ENCODE peak calls at places on chromosomes 2 and 18, in eight cellular contexts. One of them, this sample, is unnamed. For H3K4me1, the result is how much of the 10 kb centered on the place peaks cover.

GRCh38 chr2:69926849-69927515 is 12.1 kb downstream of the MXD1 start:
- DNase-seq in effector memory CD4-positive, alpha-beta T cell: no peak
- DNase-seq in psoas muscle: no peak
- DNase-seq in naive thymus-derived CD4-positive, alpha-beta T cell: no peak
- DNase-seq in hepatocyte: no peak
- DNase-seq in suprapubic skin: no peak
- DNase-seq in A549: no peak
- DNase-seq in neuronal stem cell: no peak
- DNase-seq in this sample: no peak

GRCh38 chr2:238655974-238656722 is 191.7 kb upstream of the TWIST2 start:
- DNase-seq in naive thymus-derived CD4-positive, alpha-beta T cell: no peak
- DNase-seq in psoas muscle: no peak
- DNase-seq in neuronal stem cell: no peak
- DNase-seq in suprapubic skin: no peak
- DNase-seq in hepatocyte: no peak
- DNase-seq in A549: no peak
- DNase-seq in effector memory CD4-positive, alpha-beta T cell: no peak
- DNase-seq in this sample: no peak

GRCh38 chr2:121071058-121071504 is 213.9 kb downstream of the TFCP2L1 start:
- DNase-seq in suprapubic skin: no peak
- DNase-seq in neuronal stem cell: peak
- DNase-seq in A549: peak
- DNase-seq in effector memory CD4-positive, alpha-beta T cell: no peak
- DNase-seq in hepatocyte: peak
- DNase-seq in psoas muscle: peak
- DNase-seq in naive thymus-derived CD4-positive, alpha-beta T cell: peak
- DNase-seq in this sample: peak

GRCh38 chr18:74567805-74568204 is 29.9 kb upstream of the ZNF407 start:
- DNase-seq in effector memory CD4-positive, alpha-beta T cell: no peak
- DNase-seq in psoas muscle: no peak
- DNase-seq in neuronal stem cell: no peak
- DNase-seq in suprapubic skin: no peak
- DNase-seq in A549: no peak
- DNase-seq in hepatocyte: no peak
- DNase-seq in naive thymus-derived CD4-positive, alpha-beta T cell: no peak
- DNase-seq in this sample: no peak

GRCh38 chr2:234026111-234026510 is 24.4 kb upstream of the SPP2 start:
- DNase-seq in hepatocyte: peak
- DNase-seq in suprapubic skin: no peak
- DNase-seq in effector memory CD4-positive, alpha-beta T cell: no peak
- DNase-seq in psoas muscle: no peak
- DNase-seq in naive thymus-derived CD4-positive, alpha-beta T cell: no peak
- DNase-seq in A549: no peak
- DNase-seq in neuronal stem cell: no peak
- DNase-seq in this sample: no peak

GRCh38 chr2:186980787-186981550 is 132.0 kb upstream of the ZSWIM2 start:
- DNase-seq in naive thymus-derived CD4-positive, alpha-beta T cell: no peak
- DNase-seq in neuronal stem cell: no peak
- DNase-seq in effector memory CD4-positive, alpha-beta T cell: no peak
- DNase-seq in hepatocyte: no peak
- DNase-seq in psoas muscle: no peak
- DNase-seq in suprapubic skin: no peak
- DNase-seq in A549: no peak
- DNase-seq in this sample: no peak

GRCh38 chr2:130826821-130827501 is 9.8 kb upstream of the ARHGEF4 start:
- DNase-seq in A549: no peak
- DNase-seq in effector memory CD4-positive, alpha-beta T cell: no peak
- DNase-seq in psoas muscle: no peak
- DNase-seq in naive thymus-derived CD4-positive, alpha-beta T cell: no peak
- DNase-seq in suprapubic skin: no peak
- DNase-seq in hepatocyte: no peak
- DNase-seq in neuronal stem cell: no peak
- DNase-seq in this sample: peak

GRCh38 chr2:230202430-230203109 is 17.2 kb downstream of the SP110 start:
- DNase-seq in A549: no peak
- DNase-seq in suprapubic skin: no peak
- DNase-seq in effector memory CD4-positive, alpha-beta T cell: no peak
- DNase-seq in psoas muscle: no peak
- DNase-seq in hepatocyte: no peak
- DNase-seq in naive thymus-derived CD4-positive, alpha-beta T cell: no peak
- DNase-seq in neuronal stem cell: no peak
- DNase-seq in this sample: no peak

GRCh38 chr18:46260016-46260878 is 156.1 kb downstream of the HAUS1 start:
- DNase-seq in effector memory CD4-positive, alpha-beta T cell: no peak
- DNase-seq in hepatocyte: no peak
- DNase-seq in naive thymus-derived CD4-positive, alpha-beta T cell: no peak
- DNase-seq in A549: no peak
- DNase-seq in psoas muscle: no peak
- DNase-seq in suprapubic skin: no peak
- DNase-seq in neuronal stem cell: no peak
- DNase-seq in this sample: no peak

GRCh38 chr2:82795446-82795845 is 1663.6 kb downstream of the SUCLG1 start:
- DNase-seq in naive thymus-derived CD4-positive, alpha-beta T cell: no peak
- DNase-seq in hepatocyte: no peak
- DNase-seq in effector memory CD4-positive, alpha-beta T cell: no peak
- DNase-seq in suprapubic skin: no peak
- DNase-seq in psoas muscle: no peak
- DNase-seq in neuronal stem cell: no peak
- DNase-seq in A549: no peak
- DNase-seq in this sample: no peak

GRCh38 chr2:44100351-44100750 is 68.3 kb upstream of the PPM1B start:
- DNase-seq in A549: peak
- DNase-seq in naive thymus-derived CD4-positive, alpha-beta T cell: no peak
- DNase-seq in neuronal stem cell: no peak
- DNase-seq in effector memory CD4-positive, alpha-beta T cell: no peak
- DNase-seq in suprapubic skin: no peak
- DNase-seq in hepatocyte: peak
- DNase-seq in psoas muscle: peak
- DNase-seq in this sample: no peak

GRCh38 chr18:3692113-3692621 is 242.2 kb downstream of the TGIF1 start:
- DNase-seq in effector memory CD4-positive, alpha-beta T cell: no peak
- DNase-seq in neuronal stem cell: no peak
- DNase-seq in naive thymus-derived CD4-positive, alpha-beta T cell: no peak
- DNase-seq in psoas muscle: no peak
- DNase-seq in A549: no peak
- DNase-seq in suprapubic skin: no peak
- DNase-seq in hepatocyte: no peak
- DNase-seq in this sample: no peak

GRCh38 chr2:128797937-128798336 is 479.3 kb upstream of the HS6ST1 start:
- DNase-seq in neuronal stem cell: no peak
- DNase-seq in psoas muscle: no peak
- DNase-seq in naive thymus-derived CD4-positive, alpha-beta T cell: no peak
- DNase-seq in effector memory CD4-positive, alpha-beta T cell: no peak
- DNase-seq in A549: no peak
- DNase-seq in suprapubic skin: peak
- DNase-seq in hepatocyte: no peak
- DNase-seq in this sample: peak

GRCh38 chr18:37563810-37564511 is 1.6 kb downstream of the CELF4 start:
- DNase-seq in A549: no peak
- DNase-seq in psoas muscle: no peak
- DNase-seq in naive thymus-derived CD4-positive, alpha-beta T cell: no peak
- DNase-seq in effector memory CD4-positive, alpha-beta T cell: no peak
- DNase-seq in neuronal stem cell: no peak
- DNase-seq in hepatocyte: no peak
- DNase-seq in suprapubic skin: no peak
- DNase-seq in this sample: no peak

GRCh38 chr2:60872510-60872928 is 8.9 kb upstream of the REL start:
- DNase-seq in A549: no peak
- DNase-seq in effector memory CD4-positive, alpha-beta T cell: no peak
- DNase-seq in psoas muscle: no peak
- DNase-seq in hepatocyte: no peak
- DNase-seq in suprapubic skin: no peak
- DNase-seq in naive thymus-derived CD4-positive, alpha-beta T cell: no peak
- DNase-seq in neuronal stem cell: no peak
- DNase-seq in this sample: no peak

GRCh38 chr2:74441690-74442482 is at the start of gene RTKN:
- DNase-seq in effector memory CD4-positive, alpha-beta T cell: peak
- DNase-seq in naive thymus-derived CD4-positive, alpha-beta T cell: peak
- DNase-seq in suprapubic skin: no peak
- DNase-seq in psoas muscle: peak
- DNase-seq in A549: no peak
- DNase-seq in hepatocyte: peak
- DNase-seq in neuronal stem cell: peak
- DNase-seq in this sample: peak

GRCh38 chr2:223093436-223093839 is 41.4 kb downstream of the KCNE4 start:
- DNase-seq in hepatocyte: no peak
- DNase-seq in suprapubic skin: peak
- DNase-seq in naive thymus-derived CD4-positive, alpha-beta T cell: no peak
- DNase-seq in effector memory CD4-positive, alpha-beta T cell: no peak
- DNase-seq in A549: no peak
- DNase-seq in psoas muscle: peak
- DNase-seq in neuronal stem cell: no peak
- DNase-seq in this sample: no peak

GRCh38 chr2:219949053-219949452 is 321.6 kb downstream of the SLC4A3 start:
- DNase-seq in hepatocyte: no peak
- DNase-seq in naive thymus-derived CD4-positive, alpha-beta T cell: no peak
- DNase-seq in suprapubic skin: no peak
- DNase-seq in neuronal stem cell: no peak
- DNase-seq in psoas muscle: no peak
- DNase-seq in A549: no peak
- DNase-seq in effector memory CD4-positive, alpha-beta T cell: no peak
- DNase-seq in this sample: no peak

GRCh38 chr2:240226672-240227537 is 86.4 kb upstream of the OTOS start:
- DNase-seq in neuronal stem cell: no peak
- DNase-seq in A549: no peak
- DNase-seq in suprapubic skin: peak
- DNase-seq in effector memory CD4-positive, alpha-beta T cell: no peak
- DNase-seq in naive thymus-derived CD4-positive, alpha-beta T cell: peak
- DNase-seq in psoas muscle: no peak
- DNase-seq in hepatocyte: no peak
- DNase-seq in this sample: no peak

GRCh38 chr2:201909348-201909747 is 103.0 kb downstream of the CDK15 start:
- DNase-seq in A549: peak
- DNase-seq in hepatocyte: no peak
- DNase-seq in naive thymus-derived CD4-positive, alpha-beta T cell: no peak
- DNase-seq in effector memory CD4-positive, alpha-beta T cell: no peak
- DNase-seq in neuronal stem cell: no peak
- DNase-seq in suprapubic skin: no peak
- DNase-seq in psoas muscle: no peak
- DNase-seq in this sample: no peak

GRCh38 chr2:164705412-164706167 is 84.3 kb upstream of the GRB14 start:
- DNase-seq in A549: no peak
- DNase-seq in hepatocyte: no peak
- DNase-seq in psoas muscle: no peak
- DNase-seq in suprapubic skin: no peak
- DNase-seq in effector memory CD4-positive, alpha-beta T cell: no peak
- DNase-seq in naive thymus-derived CD4-positive, alpha-beta T cell: no peak
- DNase-seq in neuronal stem cell: no peak
- DNase-seq in this sample: peak

GRCh38 chr2:160336091-160336490 is 136.0 kb upstream of the ITGB6 start:
- DNase-seq in A549: no peak
- DNase-seq in naive thymus-derived CD4-positive, alpha-beta T cell: no peak
- DNase-seq in suprapubic skin: no peak
- DNase-seq in neuronal stem cell: no peak
- DNase-seq in hepatocyte: no peak
- DNase-seq in effector memory CD4-positive, alpha-beta T cell: no peak
- DNase-seq in psoas muscle: no peak
- DNase-seq in this sample: no peak

GRCh38 chr2:232292395-232293154 is 86.0 kb upstream of the ALPP start:
- DNase-seq in effector memory CD4-positive, alpha-beta T cell: no peak
- DNase-seq in psoas muscle: peak
- DNase-seq in A549: peak
- DNase-seq in naive thymus-derived CD4-positive, alpha-beta T cell: peak
- DNase-seq in hepatocyte: peak
- DNase-seq in suprapubic skin: no peak
- DNase-seq in neuronal stem cell: peak
- DNase-seq in this sample: no peak

GRCh38 chr2:27765621-27766286 is 5.8 kb upstream of the MRPL33 start:
- DNase-seq in naive thymus-derived CD4-positive, alpha-beta T cell: peak
- DNase-seq in A549: no peak
- DNase-seq in suprapubic skin: no peak
- DNase-seq in neuronal stem cell: no peak
- DNase-seq in hepatocyte: no peak
- DNase-seq in psoas muscle: peak
- DNase-seq in effector memory CD4-positive, alpha-beta T cell: no peak
- DNase-seq in this sample: peak
- H3K4me3 ChIP-seq in naive thymus-derived CD4-positive, alpha-beta T cell: peak
- H3K4me3 ChIP-seq in A549: no peak
- H3K4me3 ChIP-seq in suprapubic skin: peak
- H3K4me3 ChIP-seq in neuronal stem cell: no peak
- H3K4me3 ChIP-seq in hepatocyte: no peak
- H3K4me3 ChIP-seq in psoas muscle: peak
- H3K4me3 ChIP-seq in effector memory CD4-positive, alpha-beta T cell: peak
- H3K4me3 ChIP-seq in this sample: peak

DNA sequence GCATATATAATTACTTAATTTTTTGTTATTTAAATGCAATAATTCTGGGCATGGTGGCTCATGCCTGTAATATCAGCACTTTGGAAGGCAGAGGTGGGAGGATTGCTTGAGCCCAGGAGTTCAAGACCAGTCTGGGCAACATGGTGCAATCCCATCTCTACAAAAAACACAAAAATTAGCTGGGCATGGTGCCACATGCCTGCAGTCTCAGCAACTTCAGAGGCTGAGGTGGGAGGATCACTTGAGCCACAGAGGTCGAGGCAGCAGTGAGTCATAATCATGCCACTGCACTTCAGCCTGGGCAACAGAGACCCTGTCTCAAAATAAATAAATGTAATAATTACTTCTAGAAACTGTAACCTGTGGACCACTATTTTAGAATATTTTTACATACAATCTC is 21.5 kb upstream of the TMEM87B start:
- DNase-seq in neuronal stem cell: no peak
- DNase-seq in hepatocyte: no peak
- DNase-seq in psoas muscle: no peak
- DNase-seq in suprapubic skin: no peak
- DNase-seq in A549: no peak
- DNase-seq in naive thymus-derived CD4-positive, alpha-beta T cell: no peak
- DNase-seq in effector memory CD4-positive, alpha-beta T cell: no peak
- DNase-seq in this sample: no peak
- H3K27ac ChIP-seq in neuronal stem cell: no peak
- H3K27ac ChIP-seq in hepatocyte: no peak
- H3K27ac ChIP-seq in psoas muscle: no peak
- H3K27ac ChIP-seq in suprapubic skin: peak
- H3K27ac ChIP-seq in A549: no peak
- H3K27ac ChIP-seq in naive thymus-derived CD4-positive, alpha-beta T cell: no peak
- H3K27ac ChIP-seq in effector memory CD4-positive, alpha-beta T cell: no peak
- H3K27ac ChIP-seq in this sample: no peak

GRCh38 chr2:200382883-200383282 is 76.4 kb downstream of the SPATS2L start:
- DNase-seq in psoas muscle: no peak
- DNase-seq in A549: no peak
- DNase-seq in hepatocyte: no peak
- DNase-seq in suprapubic skin: no peak
- DNase-seq in naive thymus-derived CD4-positive, alpha-beta T cell: no peak
- DNase-seq in neuronal stem cell: no peak
- DNase-seq in effector memory CD4-positive, alpha-beta T cell: no peak
- DNase-seq in this sample: no peak
- H3K4me1 ChIP-seq in psoas muscle: under half
- H3K4me1 ChIP-seq in A549: under half
- H3K4me1 ChIP-seq in hepatocyte: under half
- H3K4me1 ChIP-seq in suprapubic skin: under half
- H3K4me1 ChIP-seq in naive thymus-derived CD4-positive, alpha-beta T cell: under half
- H3K4me1 ChIP-seq in neuronal stem cell: under half
- H3K4me1 ChIP-seq in effector memory CD4-positive, alpha-beta T cell: under half
- H3K4me1 ChIP-seq in this sample: under half

GRCh38 chr2:37664190-37664751 is 7.2 kb downstream of the CDC42EP3 start:
- DNase-seq in naive thymus-derived CD4-positive, alpha-beta T cell: no peak
- DNase-seq in psoas muscle: no peak
- DNase-seq in effector memory CD4-positive, alpha-beta T cell: no peak
- DNase-seq in A549: no peak
- DNase-seq in neuronal stem cell: no peak
- DNase-seq in hepatocyte: no peak
- DNase-seq in suprapubic skin: no peak
- DNase-seq in this sample: no peak
- H3K4me3 ChIP-seq in naive thymus-derived CD4-positive, alpha-beta T cell: no peak
- H3K4me3 ChIP-seq in psoas muscle: peak
- H3K4me3 ChIP-seq in effector memory CD4-positive, alpha-beta T cell: no peak
- H3K4me3 ChIP-seq in A549: no peak
- H3K4me3 ChIP-seq in neuronal stem cell: no peak
- H3K4me3 ChIP-seq in hepatocyte: no peak
- H3K4me3 ChIP-seq in suprapubic skin: no peak
- H3K4me3 ChIP-seq in this sample: no peak

GRCh38 chr2:215622836-215623235 is 187.0 kb upstream of the FN1 start:
- DNase-seq in neuronal stem cell: no peak
- DNase-seq in suprapubic skin: no peak
- DNase-seq in A549: no peak
- DNase-seq in psoas muscle: no peak
- DNase-seq in hepatocyte: no peak
- DNase-seq in naive thymus-derived CD4-positive, alpha-beta T cell: no peak
- DNase-seq in effector memory CD4-positive, alpha-beta T cell: no peak
- DNase-seq in this sample: no peak
- H3K27ac ChIP-seq in neuronal stem cell: no peak
- H3K27ac ChIP-seq in suprapubic skin: no peak
- H3K27ac ChIP-seq in A549: no peak
- H3K27ac ChIP-seq in psoas muscle: no peak
- H3K27ac ChIP-seq in hepatocyte: no peak
- H3K27ac ChIP-seq in naive thymus-derived CD4-positive, alpha-beta T cell: no peak
- H3K27ac ChIP-seq in effector memory CD4-positive, alpha-beta T cell: no peak
- H3K27ac ChIP-seq in this sample: no peak

This sample was measured in upper lobe of right lung.